ENCODE peak calls at places on chromosomes 11 and 22, in seven cellular contexts. One of them, this sample, is unnamed.

GRCh38 chr11:119091083-119091650 is 6.5 kb downstream of the HMBS start:
- DNase-seq in GM23248: peak; percentile 32
- DNase-seq in astrocyte: no peak
- DNase-seq in PC-3: no peak
- DNase-seq in neuronal stem cell: no peak
- DNase-seq in fibroblast of lung: no peak
- DNase-seq in HCT116: no peak
- DNase-seq in this sample: no peak

GRCh38 chr11:48055292-48056132 is 75.2 kb downstream of the PTPRJ start:
- DNase-seq in HCT116: no peak
- DNase-seq in neuronal stem cell: no peak
- DNase-seq in GM23248: no peak
- DNase-seq in fibroblast of lung: peak; percentile 92
- DNase-seq in PC-3: peak; percentile 96
- DNase-seq in astrocyte: peak; percentile 93
- DNase-seq in this sample: no peak

GRCh38 chr11:28632338-28632737 is 524.1 kb downstream of the METTL15 start:
- DNase-seq in HCT116: no peak
- DNase-seq in PC-3: peak; percentile 89
- DNase-seq in fibroblast of lung: peak; percentile 40
- DNase-seq in astrocyte: peak; percentile 28
- DNase-seq in GM23248: peak; percentile 54
- DNase-seq in neuronal stem cell: no peak
- DNase-seq in this sample: no peak

GRCh38 chr22:43109511-43109910 is 1.0 kb upstream of the BIK start:
- DNase-seq in HCT116: no peak
- DNase-seq in fibroblast of lung: no peak
- DNase-seq in neuronal stem cell: no peak
- DNase-seq in GM23248: no peak
- DNase-seq in PC-3: no peak
- DNase-seq in astrocyte: no peak
- DNase-seq in this sample: no peak

GRCh38 chr11:106152824-106153223 is 75.4 kb downstream of the AASDHPPT start:
- DNase-seq in PC-3: peak; percentile 35
- DNase-seq in astrocyte: peak; percentile 41
- DNase-seq in neuronal stem cell: no peak
- DNase-seq in fibroblast of lung: peak; percentile 56
- DNase-seq in HCT116: no peak
- DNase-seq in GM23248: peak; percentile 67
- DNase-seq in this sample: no peak

GRCh38 chr22:30336752-30337460 is 10.2 kb upstream of the TBC1D10A start:
- DNase-seq in PC-3: no peak
- DNase-seq in GM23248: no peak
- DNase-seq in fibroblast of lung: no peak
- DNase-seq in HCT116: no peak
- DNase-seq in astrocyte: no peak
- DNase-seq in neuronal stem cell: no peak
- DNase-seq in this sample: no peak

GRCh38 chr11:45659031-45659817 is 6.2 kb downstream of the CHST1 start:
- DNase-seq in GM23248: peak; percentile 27
- DNase-seq in astrocyte: no peak
- DNase-seq in neuronal stem cell: no peak
- DNase-seq in PC-3: no peak
- DNase-seq in HCT116: no peak
- DNase-seq in fibroblast of lung: no peak
- DNase-seq in this sample: no peak

GRCh38 chr11:19403196-19403895 is 162.6 kb upstream of the E2F8 start:
- DNase-seq in neuronal stem cell: no peak
- DNase-seq in PC-3: no peak
- DNase-seq in GM23248: no peak
- DNase-seq in fibroblast of lung: no peak
- DNase-seq in HCT116: no peak
- DNase-seq in astrocyte: no peak
- DNase-seq in this sample: no peak

DNA sequence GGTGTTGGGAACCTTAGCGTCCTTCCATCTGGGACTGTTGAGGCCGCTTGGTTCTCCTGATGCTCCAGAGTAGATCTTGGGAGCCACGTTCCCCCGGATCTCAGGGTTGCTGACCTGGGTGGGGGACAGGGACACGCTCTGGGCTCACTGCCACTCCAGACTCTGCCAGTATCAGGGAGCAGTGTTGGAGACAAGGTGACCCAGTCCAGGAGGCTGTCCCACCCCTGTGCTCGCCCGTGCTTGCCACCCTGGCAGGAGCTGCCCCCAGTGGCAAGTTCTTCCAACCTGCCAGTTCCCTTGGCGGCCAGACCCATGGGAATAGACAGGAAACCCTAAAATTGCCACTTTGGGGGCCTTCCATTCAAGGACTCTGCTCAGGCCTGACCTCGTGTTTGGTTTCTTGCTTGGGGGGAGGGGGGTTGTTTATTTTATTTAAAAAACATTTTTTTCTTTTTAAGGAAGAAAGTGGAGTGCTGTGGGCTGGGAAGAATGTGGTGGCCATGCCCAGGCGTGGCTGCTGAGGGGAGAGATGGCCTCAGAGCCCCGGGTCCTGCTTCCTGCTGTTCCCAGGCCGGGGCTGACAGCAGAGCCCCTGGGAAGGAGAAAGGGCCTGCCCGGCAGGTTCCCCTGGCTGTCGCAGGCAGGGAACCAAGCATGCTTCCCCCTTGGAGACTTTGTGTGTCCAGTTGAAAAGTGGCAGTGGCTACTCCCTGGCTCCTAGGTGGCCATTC is 7.2 kb downstream of the GRK2 start:
- DNase-seq in neuronal stem cell: no peak
- DNase-seq in fibroblast of lung: no peak
- DNase-seq in GM23248: no peak
- DNase-seq in HCT116: no peak
- DNase-seq in PC-3: no peak
- DNase-seq in astrocyte: no peak
- DNase-seq in this sample: no peak
- H3K4me2 ChIP-seq in neuronal stem cell: no peak overlapping the region
- H3K4me2 ChIP-seq in fibroblast of lung: no peak overlapping the region
- H3K4me2 ChIP-seq in GM23248: no peak overlapping the region
- H3K4me2 ChIP-seq in HCT116: no peak overlapping the region
- H3K4me2 ChIP-seq in PC-3: no peak overlapping the region
- H3K4me2 ChIP-seq in astrocyte: no peak overlapping the region
- H3K4me2 ChIP-seq in this sample: no peak overlapping the region

GRCh38 chr11:70669871-70670683 is 271.7 kb downstream of the CTTN start:
- DNase-seq in PC-3: no peak
- DNase-seq in GM23248: no peak
- DNase-seq in astrocyte: no peak
- DNase-seq in neuronal stem cell: no peak
- DNase-seq in fibroblast of lung: no peak
- DNase-seq in HCT116: no peak
- DNase-seq in this sample: no peak
- H3K9me3 ChIP-seq in PC-3: no peaks in the 10 kb centered on the region
- H3K9me3 ChIP-seq in GM23248: no peaks in the 10 kb centered on the region
- H3K9me3 ChIP-seq in astrocyte: no peaks in the 10 kb centered on the region
- H3K9me3 ChIP-seq in neuronal stem cell: no peaks in the 10 kb centered on the region
- H3K9me3 ChIP-seq in fibroblast of lung: no peaks in the 10 kb centered on the region
- H3K9me3 ChIP-seq in HCT116: no peaks in the 10 kb centered on the region
- H3K9me3 ChIP-seq in this sample: no peaks in the 10 kb centered on the region

GRCh38 chr22:50261615-50262459 is at the start of gene MAPK12:
- DNase-seq in HCT116: no peak
- DNase-seq in PC-3: peak; percentile 28
- DNase-seq in GM23248: peak; percentile 59
- DNase-seq in fibroblast of lung: peak; percentile 45
- DNase-seq in astrocyte: no peak
- DNase-seq in neuronal stem cell: peak; percentile 71
- DNase-seq in this sample: peak; percentile 87
- H3K4me2 ChIP-seq in HCT116: peak within 1 kb of the TSS; percentile 95
- H3K4me2 ChIP-seq in PC-3: peak within 1 kb of the TSS; percentile 90
- H3K4me2 ChIP-seq in GM23248: peak within 1 kb of the TSS; percentile 89
- H3K4me2 ChIP-seq in fibroblast of lung: peak within 1 kb of the TSS; percentile 81
- H3K4me2 ChIP-seq in astrocyte: peak within 1 kb of the TSS; percentile 92
- H3K4me2 ChIP-seq in neuronal stem cell: peak within 1 kb of the TSS; percentile 91
- H3K4me2 ChIP-seq in this sample: peak within 1 kb of the TSS; percentile 99

DNA sequence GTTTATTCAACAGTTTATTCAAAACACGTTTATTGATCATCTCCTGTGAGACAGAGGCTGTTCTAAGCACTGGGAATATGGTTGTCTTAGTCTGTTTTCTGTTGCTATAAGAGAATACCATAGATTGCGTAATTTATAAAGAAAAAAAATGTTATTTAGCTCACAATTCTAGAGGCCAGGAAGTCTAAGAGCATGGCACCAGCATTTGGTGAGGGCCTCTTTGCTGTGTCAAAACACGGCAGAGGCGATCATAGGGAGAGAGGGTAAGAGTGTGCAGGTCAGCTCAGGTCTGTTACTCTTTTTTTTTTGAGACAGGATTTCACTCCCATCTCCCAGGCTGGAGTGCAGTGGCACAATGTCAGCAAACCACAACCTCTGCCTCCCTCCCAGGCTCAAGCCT is 5.2 kb upstream of the IL17RA start:
- DNase-seq in PC-3: no peak
- DNase-seq in GM23248: peak; percentile 47
- DNase-seq in neuronal stem cell: no peak
- DNase-seq in astrocyte: no peak
- DNase-seq in HCT116: no peak
- DNase-seq in fibroblast of lung: no peak
- DNase-seq in this sample: no peak
- H3K9me3 ChIP-seq in PC-3: no peaks in the 10 kb centered on the region
- H3K9me3 ChIP-seq in GM23248: no peaks in the 10 kb centered on the region
- H3K9me3 ChIP-seq in neuronal stem cell: no peaks in the 10 kb centered on the region
- H3K9me3 ChIP-seq in astrocyte: no peaks in the 10 kb centered on the region
- H3K9me3 ChIP-seq in HCT116: no peaks in the 10 kb centered on the region
- H3K9me3 ChIP-seq in fibroblast of lung: no peaks in the 10 kb centered on the region
- H3K9me3 ChIP-seq in this sample: no peaks in the 10 kb centered on the region

DNA sequence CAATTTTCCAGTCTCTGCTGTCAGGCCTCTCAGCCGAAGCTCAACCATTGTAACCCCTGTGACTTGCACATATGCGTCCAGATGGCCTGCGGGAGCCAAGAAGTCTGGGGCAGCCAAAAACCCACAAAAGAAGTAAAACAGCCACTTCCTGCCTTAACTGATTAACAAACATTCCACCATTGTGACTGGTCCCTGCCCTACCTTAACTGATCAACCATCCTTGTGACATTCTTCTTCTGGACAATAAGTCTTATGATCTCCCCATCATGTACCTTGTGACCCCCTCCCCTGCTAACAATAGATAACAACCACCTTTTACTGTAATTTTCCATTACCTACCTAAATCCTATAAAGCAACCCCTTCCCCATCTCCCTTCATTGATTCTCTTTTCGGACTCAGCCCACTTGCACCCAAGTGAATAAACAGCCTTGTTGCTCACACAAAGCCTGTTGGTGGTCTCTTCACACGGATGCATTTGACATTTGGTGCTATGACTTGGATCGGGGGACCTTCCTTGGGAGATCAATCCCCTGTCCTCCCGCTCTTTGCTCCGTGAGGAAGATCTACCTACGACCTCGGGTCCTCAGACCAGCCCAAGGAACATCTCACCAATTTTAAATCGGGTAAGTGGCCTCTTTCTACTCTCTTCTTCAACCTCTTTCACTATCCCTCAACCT is 1.3 kb upstream of the NDUFC2 start:
- DNase-seq in fibroblast of lung: peak; percentile 98
- DNase-seq in PC-3: peak; percentile 26
- DNase-seq in HCT116: no peak
- DNase-seq in neuronal stem cell: no peak
- DNase-seq in astrocyte: peak; percentile 98
- DNase-seq in GM23248: peak; percentile 32
- DNase-seq in this sample: no peak
- H3K4me2 ChIP-seq in fibroblast of lung: no peak overlapping the region
- H3K4me2 ChIP-seq in PC-3: no peak overlapping the region
- H3K4me2 ChIP-seq in HCT116: no peak overlapping the region
- H3K4me2 ChIP-seq in neuronal stem cell: no peak overlapping the region
- H3K4me2 ChIP-seq in astrocyte: peak overlapping the region; percentile 94
- H3K4me2 ChIP-seq in GM23248: no peak overlapping the region
- H3K4me2 ChIP-seq in this sample: no peak overlapping the region

GRCh38 chr22:49150801-49151221 is 676.9 kb downstream of the BRD1 start:
- DNase-seq in PC-3: no peak
- DNase-seq in fibroblast of lung: no peak
- DNase-seq in astrocyte: no peak
- DNase-seq in neuronal stem cell: no peak
- DNase-seq in GM23248: no peak
- DNase-seq in HCT116: no peak
- DNase-seq in this sample: no peak
- H3K9me3 ChIP-seq in PC-3: no peaks in the 10 kb centered on the region
- H3K9me3 ChIP-seq in fibroblast of lung: no peaks in the 10 kb centered on the region
- H3K9me3 ChIP-seq in astrocyte: no peaks in the 10 kb centered on the region
- H3K9me3 ChIP-seq in neuronal stem cell: no peaks in the 10 kb centered on the region
- H3K9me3 ChIP-seq in GM23248: peaks cover under 1% of the 10 kb centered on the region
- H3K9me3 ChIP-seq in HCT116: no peaks in the 10 kb centered on the region
- H3K9me3 ChIP-seq in this sample: no peaks in the 10 kb centered on the region

GRCh38 chr11:94302806-94303205 is 1.6 kb upstream of the IZUMO1R start:
- DNase-seq in fibroblast of lung: no peak
- DNase-seq in astrocyte: no peak
- DNase-seq in neuronal stem cell: no peak
- DNase-seq in HCT116: no peak
- DNase-seq in PC-3: no peak
- DNase-seq in GM23248: no peak
- DNase-seq in this sample: no peak

GRCh38 chr11:94304559-94304958 is at the start of gene IZUMO1R:
- DNase-seq in neuronal stem cell: no peak
- DNase-seq in PC-3: no peak
- DNase-seq in astrocyte: no peak
- DNase-seq in GM23248: no peak
- DNase-seq in HCT116: no peak
- DNase-seq in fibroblast of lung: no peak
- DNase-seq in this sample: no peak

GRCh38 chr11:94307101-94307791 is 2.9 kb downstream of the IZUMO1R start:
- DNase-seq in HCT116: no peak
- DNase-seq in PC-3: no peak
- DNase-seq in astrocyte: no peak
- DNase-seq in GM23248: no peak
- DNase-seq in fibroblast of lung: no peak
- DNase-seq in neuronal stem cell: no peak
- DNase-seq in this sample: no peak

GRCh38 chr11:94305146-94305545 is 766 bp downstream of the IZUMO1R start:
- DNase-seq in HCT116: no peak
- DNase-seq in neuronal stem cell: no peak
- DNase-seq in astrocyte: no peak
- DNase-seq in fibroblast of lung: peak; percentile 26
- DNase-seq in PC-3: peak; percentile 40
- DNase-seq in GM23248: peak; percentile 43
- DNase-seq in this sample: no peak

GRCh38 chr11:94303884-94304459 is 408 bp upstream of the IZUMO1R start:
- DNase-seq in fibroblast of lung: no peak
- DNase-seq in astrocyte: no peak
- DNase-seq in HCT116: no peak
- DNase-seq in neuronal stem cell: no peak
- DNase-seq in PC-3: no peak
- DNase-seq in GM23248: no peak
- DNase-seq in this sample: no peak
- H3K4me2 ChIP-seq in fibroblast of lung: no peak overlapping the region
- H3K4me2 ChIP-seq in astrocyte: no peak overlapping the region
- H3K4me2 ChIP-seq in HCT116: no peak overlapping the region
- H3K4me2 ChIP-seq in neuronal stem cell: no peak overlapping the region
- H3K4me2 ChIP-seq in PC-3: peak overlapping the region; percentile 26
- H3K4me2 ChIP-seq in GM23248: no peak overlapping the region
- H3K4me2 ChIP-seq in this sample: no peak overlapping the region

This sample was measured in neural progenitor cell.